ENCODE peak calls at places on chromosomes 1 and 21, in six cellular contexts. One of them, this sample, is unnamed.
A peak's percentile ranks its signal among the peaks of the same experiment; 100 is the strongest.

GRCh38 chr1:156021954-156022353 is 1.2 kb upstream of the SSR2 start:
- DNase-seq in ovary: no peak
- DNase-seq in upper lobe of left lung: no peak
- DNase-seq in OCI-LY7: no peak
- DNase-seq in left lung: no peak
- DNase-seq in neural progenitor cell: no peak
- DNase-seq in this sample: no peak

GRCh38 chr1:17586172-17586963 is 46.9 kb downstream of the ARHGEF10L start:
- DNase-seq in left lung: no peak
- DNase-seq in ovary: no peak
- DNase-seq in neural progenitor cell: no peak
- DNase-seq in OCI-LY7: no peak
- DNase-seq in upper lobe of left lung: no peak
- DNase-seq in this sample: peak; percentile 84

GRCh38 chr1:235313931-235314678 is 13.9 kb downstream of the ARID4B start:
- DNase-seq in ovary: no peak
- DNase-seq in neural progenitor cell: no peak
- DNase-seq in upper lobe of left lung: no peak
- DNase-seq in OCI-LY7: no peak
- DNase-seq in left lung: no peak
- DNase-seq in this sample: no peak

GRCh38 chr21:33915368-33916199 is at the start of gene ATP5PO:
- DNase-seq in upper lobe of left lung: peak; percentile 99
- DNase-seq in OCI-LY7: peak; percentile 98
- DNase-seq in ovary: peak; percentile 96
- DNase-seq in left lung: peak; percentile 99
- DNase-seq in neural progenitor cell: peak; percentile 98
- DNase-seq in this sample: peak; percentile 98

GRCh38 chr1:6638226-6638625 is 13.6 kb downstream of the THAP3 start:
- DNase-seq in ovary: peak; percentile 88
- DNase-seq in left lung: peak; percentile 77
- DNase-seq in upper lobe of left lung: peak; percentile 82
- DNase-seq in neural progenitor cell: no peak
- DNase-seq in OCI-LY7: no peak
- DNase-seq in this sample: no peak

GRCh38 chr1:14955986-14956385 is 197.6 kb upstream of the TMEM51 start:
- DNase-seq in OCI-LY7: no peak
- DNase-seq in upper lobe of left lung: no peak
- DNase-seq in left lung: no peak
- DNase-seq in ovary: no peak
- DNase-seq in neural progenitor cell: no peak
- DNase-seq in this sample: no peak

GRCh38 chr21:42413500-42413899 is 9.8 kb downstream of the UBASH3A start:
- DNase-seq in neural progenitor cell: no peak
- DNase-seq in ovary: no peak
- DNase-seq in upper lobe of left lung: no peak
- DNase-seq in OCI-LY7: no peak
- DNase-seq in left lung: no peak
- DNase-seq in this sample: no peak

GRCh38 chr1:116743535-116743934 is 10.7 kb upstream of the CD2 start:
- DNase-seq in upper lobe of left lung: no peak
- DNase-seq in OCI-LY7: peak; percentile 40
- DNase-seq in ovary: no peak
- DNase-seq in neural progenitor cell: no peak
- DNase-seq in left lung: no peak
- DNase-seq in this sample: no peak

GRCh38 chr1:52725903-52726264 is 369 bp upstream of the ZYG11B start:
- DNase-seq in neural progenitor cell: no peak
- DNase-seq in left lung: no peak
- DNase-seq in ovary: no peak
- DNase-seq in OCI-LY7: no peak
- DNase-seq in upper lobe of left lung: no peak
- DNase-seq in this sample: no peak

GRCh38 chr1:9078035-9078948 is 8.9 kb upstream of the SLC2A5 start:
- DNase-seq in neural progenitor cell: no peak
- DNase-seq in left lung: no peak
- DNase-seq in OCI-LY7: peak; percentile 63
- DNase-seq in ovary: no peak
- DNase-seq in upper lobe of left lung: no peak
- DNase-seq in this sample: no peak

GRCh38 chr21:46124926-46125845 is 27.3 kb downstream of the COL6A2 start:
- DNase-seq in neural progenitor cell: no peak
- DNase-seq in OCI-LY7: no peak
- DNase-seq in upper lobe of left lung: peak; percentile 82
- DNase-seq in left lung: peak; percentile 80
- DNase-seq in ovary: peak; percentile 29
- DNase-seq in this sample: no peak

GRCh38 chr1:34597877-34598514 is 156.9 kb upstream of the GJB5 start:
- DNase-seq in OCI-LY7: peak; percentile 58
- DNase-seq in ovary: no peak
- DNase-seq in neural progenitor cell: peak; percentile 89
- DNase-seq in left lung: peak; percentile 82
- DNase-seq in upper lobe of left lung: peak; percentile 48
- DNase-seq in this sample: peak; percentile 46

GRCh38 chr1:197619008-197619640 is 156.2 kb downstream of the DENND1B start:
- DNase-seq in ovary: no peak
- DNase-seq in left lung: no peak
- DNase-seq in upper lobe of left lung: no peak
- DNase-seq in neural progenitor cell: peak; percentile 13
- DNase-seq in OCI-LY7: peak; percentile 51
- DNase-seq in this sample: peak; percentile 42

GRCh38 chr21:29296452-29296851 is 2.3 kb upstream of the BACH1 start:
- DNase-seq in neural progenitor cell: no peak
- DNase-seq in left lung: no peak
- DNase-seq in OCI-LY7: no peak
- DNase-seq in upper lobe of left lung: no peak
- DNase-seq in ovary: no peak
- DNase-seq in this sample: no peak

GRCh38 chr1:237032029-237032428 is 10.0 kb upstream of the RYR2 start:
- DNase-seq in neural progenitor cell: no peak
- DNase-seq in ovary: no peak
- DNase-seq in OCI-LY7: no peak
- DNase-seq in left lung: no peak
- DNase-seq in upper lobe of left lung: no peak
- DNase-seq in this sample: peak; percentile 1

GRCh38 chr1:234899041-234899787 is 229.4 kb downstream of the TOMM20 start:
- DNase-seq in neural progenitor cell: no peak
- DNase-seq in ovary: no peak
- DNase-seq in left lung: no peak
- DNase-seq in OCI-LY7: no peak
- DNase-seq in upper lobe of left lung: no peak
- DNase-seq in this sample: peak; percentile 62

GRCh38 chr1:10866314-10867091 is 70.1 kb upstream of the CASZ1 start:
- DNase-seq in left lung: no peak
- DNase-seq in ovary: no peak
- DNase-seq in neural progenitor cell: peak; percentile 75
- DNase-seq in OCI-LY7: peak; percentile 3
- DNase-seq in upper lobe of left lung: no peak
- DNase-seq in this sample: peak; percentile 23

GRCh38 chr1:119764220-119764619 is 4.5 kb downstream of the HMGCS2 start:
- DNase-seq in upper lobe of left lung: no peak
- DNase-seq in OCI-LY7: no peak
- DNase-seq in neural progenitor cell: no peak
- DNase-seq in left lung: no peak
- DNase-seq in ovary: no peak
- DNase-seq in this sample: no peak

GRCh38 chr1:199279107-199279506 is 640.3 kb downstream of the PTPRC start:
- DNase-seq in ovary: no peak
- DNase-seq in left lung: no peak
- DNase-seq in OCI-LY7: no peak
- DNase-seq in neural progenitor cell: no peak
- DNase-seq in upper lobe of left lung: no peak
- DNase-seq in this sample: peak; percentile 72

DNA sequence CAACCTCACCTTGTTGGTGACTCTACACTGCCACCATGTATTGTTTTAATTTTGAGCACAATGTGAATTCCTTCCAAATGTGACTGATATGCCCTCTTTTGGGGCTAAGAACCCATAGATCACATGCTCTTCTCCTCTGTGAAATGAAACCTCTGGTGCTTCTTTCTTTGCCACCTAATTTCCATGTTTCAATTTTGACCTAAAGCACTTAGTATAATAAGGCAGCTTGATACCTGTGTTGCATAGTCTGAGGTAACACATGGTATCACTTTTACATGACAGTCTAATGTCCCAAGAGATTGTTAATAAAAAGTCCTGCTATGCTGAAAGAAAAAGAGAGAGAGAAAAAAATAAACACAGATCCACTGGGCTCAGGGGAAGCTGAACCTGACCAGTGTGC is 24.2 kb downstream of the CLEC20A start:
- DNase-seq in ovary: no peak
- DNase-seq in left lung: no peak
- DNase-seq in neural progenitor cell: no peak
- DNase-seq in upper lobe of left lung: no peak
- DNase-seq in OCI-LY7: no peak
- DNase-seq in this sample: no peak
- TF ChIP-seq CTCF in ovary: no peak
- TF ChIP-seq CTCF in left lung: no peak
- TF ChIP-seq CTCF in neural progenitor cell: no peak
- TF ChIP-seq CTCF in upper lobe of left lung: no peak
- TF ChIP-seq CTCF in OCI-LY7: no peak
- TF ChIP-seq CTCF in this sample: no peak

GRCh38 chr1:44031900-44032817 is 897 bp upstream of the SLC6A9 start:
- DNase-seq in ovary: no peak
- DNase-seq in upper lobe of left lung: no peak
- DNase-seq in OCI-LY7: no peak
- DNase-seq in left lung: no peak
- DNase-seq in neural progenitor cell: no peak
- DNase-seq in this sample: no peak
- H3K27ac ChIP-seq in ovary: peak overlapping the region; percentile 2
- H3K27ac ChIP-seq in upper lobe of left lung: peak overlapping the region; percentile 89
- H3K27ac ChIP-seq in OCI-LY7: no peak overlapping the region
- H3K27ac ChIP-seq in left lung: peak overlapping the region; percentile 82
- H3K27ac ChIP-seq in neural progenitor cell: peak overlapping the region; percentile 71
- H3K27ac ChIP-seq in this sample: peak overlapping the region; percentile 73

GRCh38 chr1:27031235-27032118 is 18.8 kb upstream of the TENT5B start:
- DNase-seq in left lung: peak; percentile 93
- DNase-seq in upper lobe of left lung: peak; percentile 93
- DNase-seq in neural progenitor cell: peak; percentile 77
- DNase-seq in ovary: peak; percentile 66
- DNase-seq in OCI-LY7: no peak
- DNase-seq in this sample: peak; percentile 85
- H3K4me3 ChIP-seq in left lung: peak overlapping the region; percentile 19
- H3K4me3 ChIP-seq in upper lobe of left lung: peak overlapping the region; percentile 28
- H3K4me3 ChIP-seq in neural progenitor cell: peak overlapping the region; percentile 38
- H3K4me3 ChIP-seq in ovary: peak overlapping the region; percentile 17
- H3K4me3 ChIP-seq in OCI-LY7: no peak overlapping the region
- H3K4me3 ChIP-seq in this sample: no peak overlapping the region

GRCh38 chr21:16945580-16945979 is 567.3 kb upstream of the CXADR start:
- DNase-seq in OCI-LY7: no peak
- DNase-seq in upper lobe of left lung: no peak
- DNase-seq in neural progenitor cell: no peak
- DNase-seq in left lung: no peak
- DNase-seq in ovary: no peak
- DNase-seq in this sample: peak; percentile 2

DNA sequence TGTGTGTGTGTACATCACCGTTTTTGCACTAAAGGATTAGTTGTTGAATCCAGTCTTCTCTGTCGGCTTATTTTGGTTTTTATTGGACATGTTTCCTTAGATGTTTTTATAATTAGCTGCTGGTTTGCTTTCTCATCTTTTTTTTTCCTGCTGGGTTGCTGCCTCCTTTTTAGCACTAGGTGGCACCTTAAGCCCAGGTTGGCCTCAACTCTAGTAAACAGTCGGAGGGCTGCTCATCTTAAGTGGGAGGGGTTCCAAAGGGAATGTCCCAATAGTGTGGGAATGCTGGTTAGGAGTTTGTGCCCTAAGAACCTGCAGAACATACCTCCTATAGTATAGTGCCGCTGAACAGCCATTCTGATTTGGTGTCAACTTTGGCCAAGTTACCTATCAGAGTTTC is 570.1 kb upstream of the CXADR start:
- DNase-seq in neural progenitor cell: peak; percentile 63
- DNase-seq in upper lobe of left lung: no peak
- DNase-seq in ovary: no peak
- DNase-seq in left lung: no peak
- DNase-seq in OCI-LY7: no peak
- DNase-seq in this sample: peak; percentile 5
- TF ChIP-seq CTCF in neural progenitor cell: peak; percentile 63
- TF ChIP-seq CTCF in upper lobe of left lung: no peak
- TF ChIP-seq CTCF in ovary: no peak
- TF ChIP-seq CTCF in left lung: no peak
- TF ChIP-seq CTCF in OCI-LY7: peak; percentile 56
- TF ChIP-seq CTCF in this sample: peak; percentile 25

GRCh38 chr21:37198989-37199924 is 67.9 kb downstream of the VPS26C start:
- DNase-seq in OCI-LY7: no peak
- DNase-seq in upper lobe of left lung: no peak
- DNase-seq in left lung: no peak
- DNase-seq in neural progenitor cell: no peak
- DNase-seq in ovary: no peak
- DNase-seq in this sample: no peak
- H3K27ac ChIP-seq in OCI-LY7: no peak overlapping the region
- H3K27ac ChIP-seq in upper lobe of left lung: no peak overlapping the region
- H3K27ac ChIP-seq in left lung: no peak overlapping the region
- H3K27ac ChIP-seq in neural progenitor cell: no peak overlapping the region
- H3K27ac ChIP-seq in ovary: no peak overlapping the region
- H3K27ac ChIP-seq in this sample: no peak overlapping the region

DNA sequence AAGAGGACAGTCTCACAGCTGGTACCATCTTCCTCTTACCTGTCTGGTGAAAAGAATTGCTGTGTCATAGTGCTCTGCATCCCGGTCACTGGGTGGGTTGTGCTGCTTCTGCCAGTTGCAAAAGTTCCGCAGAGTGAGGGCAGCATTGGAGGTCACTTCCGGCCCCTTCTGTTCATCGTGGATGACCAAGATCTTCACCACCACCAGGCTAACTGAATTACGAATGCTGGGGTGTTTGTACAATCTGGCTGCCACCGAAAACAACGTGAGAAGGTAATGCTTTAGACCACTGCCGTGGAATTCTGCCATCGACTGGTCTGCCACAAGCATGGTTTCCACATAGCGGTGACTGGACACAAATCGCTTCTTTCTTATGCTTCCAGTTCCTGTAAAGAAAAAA is 2.9 kb downstream of the ADAMTS1 start:
- DNase-seq in neural progenitor cell: no peak
- DNase-seq in upper lobe of left lung: no peak
- DNase-seq in ovary: no peak
- DNase-seq in OCI-LY7: no peak
- DNase-seq in left lung: no peak
- DNase-seq in this sample: peak; percentile 64
- H3K4me3 ChIP-seq in neural progenitor cell: no peak overlapping the region
- H3K4me3 ChIP-seq in upper lobe of left lung: peak overlapping the region; percentile 59
- H3K4me3 ChIP-seq in ovary: peak overlapping the region; percentile 87
- H3K4me3 ChIP-seq in OCI-LY7: no peak overlapping the region
- H3K4me3 ChIP-seq in left lung: peak overlapping the region; percentile 83
- H3K4me3 ChIP-seq in this sample: peak overlapping the region; percentile 97

This sample was measured in cardiac muscle cell.